ENCODE peak calls at places on chromosomes 12 and 14, in six cellular contexts. C, I, V, A, G and K are unnamed samples.

GRCh38 chr14:74257078-74257987 is 18.1 kb downstream of the VSX2 start:
- DNase-seq in C (no peak), I (peak; percentile 71), V (no peak), A (peak; percentile 41), G (peak; percentile 64), K (peak; percentile 86)

GRCh38 chr12:23217158-23217557 is 592.2 kb downstream of the ETNK1 start:
- DNase-seq in C (no peak), I (no peak), V (no peak), A (no peak), G (no peak), K (no peak)

GRCh38 chr14:29805415-29806123 is 122.1 kb downstream of the PRKD1 start:
- DNase-seq in C (no peak), I (no peak), V (no peak), A (peak; percentile 69), G (peak; percentile 67), K (peak; percentile 84)

GRCh38 chr12:130138478-130138877 is 23.8 kb upstream of the FZD10 start:
- DNase-seq in C (no peak), I (no peak), V (no peak), A (no peak), G (no peak), K (no peak)

GRCh38 chr14:36027354-36027753 is 149.2 kb downstream of the PTCSC3 start:
- DNase-seq in C (no peak), I (no peak), V (no peak), A (no peak), G (no peak), K (no peak)

GRCh38 chr12:29792853-29793252 is 9.1 kb upstream of the TMTC1 start:
- DNase-seq in C (no peak), I (no peak), V (no peak), A (no peak), G (no peak), K (no peak)

GRCh38 chr14:72892103-72892878 is 1.6 kb downstream of the DPF3 start:
- DNase-seq in C (no peak), I (no peak), V (no peak), A (no peak), G (peak; percentile 14), K (peak; percentile 67)

GRCh38 chr12:122350444-122350843 is 72.0 kb downstream of the CLIP1 start:
- DNase-seq in C (no peak), I (no peak), V (no peak), A (peak; percentile 40), G (no peak), K (no peak)

GRCh38 chr12:109518820-109519665 is 41.6 kb downstream of the UBE3B start:
- DNase-seq in C (peak; percentile 26), I (peak; percentile 61), V (no peak), A (peak; percentile 50), G (peak; percentile 81), K (peak; percentile 46)

GRCh38 chr14:92600318-92601053 is 86.9 kb downstream of the RIN3 start:
- DNase-seq in C (no peak), I (no peak), V (no peak), A (no peak), G (no peak), K (no peak)

GRCh38 chr14:79044894-79045624 is 874.9 kb downstream of the NRXN3 start:
- DNase-seq in C (no peak), I (no peak), V (peak; percentile 44), A (no peak), G (peak; percentile 56), K (no peak)

GRCh38 chr12:48003226-48004038 is 844 bp downstream of the COL2A1 start:
- DNase-seq in C (no peak), I (no peak), V (no peak), A (no peak), G (no peak), K (no peak)

GRCh38 chr14:20775043-20775442 is 6.0 kb upstream of the RNASE6 start:
- DNase-seq in C (no peak), I (no peak), V (no peak), A (no peak), G (no peak), K (no peak)

GRCh38 chr14:23078692-23079116 is 16.2 kb downstream of the ACIN1 start:
- DNase-seq in C (no peak), I (no peak), V (no peak), A (peak; percentile 78), G (peak; percentile 86), K (no peak)

GRCh38 chr14:23005861-23006534 is 3.9 kb downstream of the C14orf93 start:
- DNase-seq in C (no peak), I (no peak), V (no peak), A (no peak), G (no peak), K (no peak)

GRCh38 chr12:58537278-58537677 is 383.0 kb downstream of the LRIG3 start:
- DNase-seq in C (no peak), I (no peak), V (no peak), A (no peak), G (no peak), K (no peak)

GRCh38 chr12:49098035-49098451 is 3.4 kb upstream of the DHH start:
- DNase-seq in C (no peak), I (peak; percentile 58), V (no peak), A (no peak), G (peak; percentile 55), K (no peak)

GRCh38 chr12:30992381-30992780 is 65.8 kb downstream of the TSPAN11 start:
- DNase-seq in C (no peak), I (no peak), V (no peak), A (no peak), G (no peak), K (no peak)

GRCh38 chr12:113850309-113851056 is 115.6 kb downstream of the RBM19 start:
- DNase-seq in C (no peak), I (no peak), V (no peak), A (peak; percentile 58), G (no peak), K (no peak)

GRCh38 chr12:132024758-132025157 is 75.0 kb downstream of the EP400 start:
- DNase-seq in C (no peak), I (no peak), V (no peak), A (no peak), G (no peak), K (no peak)

GRCh38 chr12:65622056-65622455 is 202.2 kb upstream of the HMGA2 start:
- DNase-seq in C (no peak), I (no peak), V (no peak), A (no peak), G (no peak), K (no peak)

GRCh38 chr14:92516966-92517350 is 3.4 kb downstream of the RIN3 start:
- DNase-seq in C (no peak), I (no peak), V (no peak), A (no peak), G (no peak), K (no peak)

GRCh38 chr12:5513406-5513805 is 81.5 kb downstream of the NTF3 start:
- DNase-seq in C (no peak), I (no peak), V (no peak), A (no peak), G (no peak), K (no peak)

GRCh38 chr12:52582971-52583456 is 9.4 kb upstream of the KRT74 start:
- DNase-seq in C (peak; percentile 36), I (peak; percentile 36), V (peak; percentile 21), A (peak; percentile 16), G (peak; percentile 82), K (peak; percentile 50)

GRCh38 chr12:79925492-79925891 is 9.4 kb downstream of the PPP1R12A start:
- DNase-seq in C (no peak), I (no peak), V (no peak), A (no peak), G (no peak), K (no peak)

GRCh38 chr12:102571889-102572288 is 91.5 kb upstream of the IGF1 start:
- DNase-seq in C (no peak), I (no peak), V (no peak), A (no peak), G (no peak), K (no peak)

GRCh38 chr14:81001447-81001846 is 46.0 kb downstream of the TSHR start:
- DNase-seq in C (no peak), I (no peak), V (no peak), A (no peak), G (no peak), K (no peak)

GRCh38 chr12:49336645-49337584 is at the start of gene C1QL4:
- DNase-seq in C (peak; percentile 33), I (peak; percentile 82), V (no peak), A (peak; percentile 84), G (peak; percentile 93), K (peak; percentile 96)

GRCh38 chr12:85996280-85996679 is 122.2 kb downstream of the NTS start:
- DNase-seq in C (no peak), I (no peak), V (no peak), A (no peak), G (no peak), K (no peak)

GRCh38 chr12:59808317-59808910 is 212.6 kb downstream of the SLC16A7 start:
- DNase-seq in C (peak; percentile 13), I (peak; percentile 47), V (no peak), A (no peak), G (peak; percentile 37), K (no peak)

GRCh38 chr14:94139421-94139820 is 10.0 kb upstream of the IFI27L2 start:
- DNase-seq in C (no peak), I (no peak), V (no peak), A (no peak), G (no peak), K (no peak)

GRCh38 chr12:24966951-24967564 is 18.2 kb upstream of the BCAT1 start:
- DNase-seq in C (no peak), I (no peak), V (no peak), A (no peak), G (no peak), K (no peak)

GRCh38 chr12:111398530-111398929 is 7.2 kb upstream of the SH2B3 start:
- DNase-seq in C (no peak), I (no peak), V (no peak), A (no peak), G (no peak), K (no peak)
- H3K4me3 ChIP-seq in C (no peak overlapping the region), I (no peak overlapping the region), V (no peak overlapping the region), A (no peak overlapping the region), G (no peak overlapping the region), K (no peak overlapping the region)

GRCh38 chr14:89266754-89267153 is 150.3 kb downstream of the FOXN3 start:
- DNase-seq in C (no peak), I (no peak), V (no peak), A (no peak), G (no peak), K (no peak)
- H3K4me1 ChIP-seq in C (no peaks in the 10 kb centered on the region), I (peaks cover 24% of the 10 kb centered on the region), V (peaks cover 9% of the 10 kb centered on the region), A (peaks cover 30% of the 10 kb centered on the region), G (no peaks in the 10 kb centered on the region), K (peaks cover 4% of the 10 kb centered on the region)

DNA sequence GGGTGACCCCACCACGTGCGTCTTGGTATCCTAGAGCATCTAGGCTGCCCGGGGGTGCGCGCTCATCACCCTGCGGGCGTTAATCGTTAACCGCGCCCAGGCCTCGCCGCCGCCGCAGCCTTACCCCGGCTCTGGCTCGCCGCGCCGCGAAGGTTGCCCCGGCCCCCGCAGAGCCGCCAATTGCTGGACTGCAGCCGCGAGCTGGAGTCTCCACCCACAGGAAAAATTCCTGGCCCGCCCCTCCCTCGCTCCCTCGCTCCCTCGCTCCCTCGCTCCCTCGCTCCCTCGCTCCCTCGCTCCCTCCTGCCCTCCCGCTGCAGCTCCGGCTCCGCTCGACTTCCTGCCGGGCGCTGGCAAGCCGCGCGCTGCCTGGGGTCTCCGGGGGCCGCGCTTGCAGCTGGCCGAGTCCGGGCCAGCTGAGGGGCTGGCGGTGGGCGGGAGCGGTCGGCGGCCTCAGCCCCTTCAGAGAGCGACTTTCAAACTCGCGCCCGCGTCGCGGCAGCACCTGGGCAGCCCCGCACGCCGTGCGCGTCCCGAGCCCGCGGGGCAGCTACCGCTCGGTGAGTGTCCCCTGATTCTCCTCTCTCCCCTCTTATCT is at the start of gene PLEKHG3:
- DNase-seq in C (no peak), I (no peak), V (no peak), A (peak; percentile 73), G (peak; percentile 95), K (peak; percentile 91)
- TF ChIP-seq CTCF in C (no peak), I (no peak), V (no peak), A (no peak), G (no peak), K (no peak)

GRCh38 chr12:93191461-93191860 is 186.3 kb upstream of the NUDT4 start:
- DNase-seq in C (no peak), I (no peak), V (no peak), A (no peak), G (no peak), K (no peak)
- H3K4me3 ChIP-seq in C (no peak overlapping the region), I (no peak overlapping the region), V (no peak overlapping the region), A (peak overlapping the region; percentile 29), G (no peak overlapping the region), K (no peak overlapping the region)